ENCODE peak calls at places on chromosomes 6 and 20, in four cellular contexts. F is H54, G is B cell, J is iris pigment epithelial cell. L is an unnamed sample.

GRCh38 chr6:108619431-108620197 is 58.9 kb downstream of the FOXO3 start:
- DNase-seq in G (no peak), F (no peak), J (peak), L (no peak)

GRCh38 chr6:137160763-137161162 is 12.7 kb downstream of the IL22RA2 start:
- DNase-seq in J (peak), F (no peak), G (no peak), L (no peak)

GRCh38 chr6:80454661-80455365 is 348.3 kb downstream of the BCKDHB start:
- DNase-seq in F (no peak), J (no peak), G (no peak), L (no peak)

GRCh38 chr20:20463933-20464374 is 96.0 kb downstream of the INSM1 start:
- DNase-seq in J (no peak), G (peak), F (no peak), L (no peak)

GRCh38 chr6:170106906-170107525 is 183.9 kb downstream of the DLL1 start:
- DNase-seq in J (no peak), F (no peak), G (no peak), L (peak)

GRCh38 chr6:167575201-167575696 is 250.4 kb downstream of the TTLL2 start:
- DNase-seq in F (no peak), G (no peak), J (no peak), L (no peak)

GRCh38 chr6:109869398-109870165 is 108.5 kb upstream of the GPR6 start:
- DNase-seq in F (no peak), J (no peak), G (no peak), L (no peak)

GRCh38 chr20:62670156-62670555 is 27.9 kb downstream of the SLCO4A1 start:
- DNase-seq in G (no peak), F (no peak), J (no peak), L (no peak)

GRCh38 chr6:21079468-21080048 is 514.0 kb upstream of the SOX4 start:
- DNase-seq in G (no peak), J (peak), F (no peak), L (no peak)

GRCh38 chr6:137892271-137892708 is 25.2 kb downstream of the TNFAIP3 start:
- DNase-seq in F (no peak), G (no peak), J (peak), L (no peak)

GRCh38 chr20:59006864-59007757 is at the start of gene CTSZ:
- DNase-seq in G (peak), J (no peak), F (peak), L (peak)

GRCh38 chr20:37630993-37631392 is 62.8 kb upstream of the CTNNBL1 start:
- DNase-seq in J (no peak), F (no peak), G (no peak), L (no peak)

GRCh38 chr6:163438940-163439335 is 24.4 kb downstream of the QKI start:
- DNase-seq in F (no peak), J (no peak), G (peak), L (peak)

GRCh38 chr20:15582146-15582776 is 991.0 kb downstream of the KIF16B start:
- DNase-seq in G (no peak), J (peak), F (no peak), L (no peak)

GRCh38 chr6:164962805-164963204 is 346.6 kb downstream of the C6orf118 start:
- DNase-seq in F (no peak), G (no peak), J (no peak), L (no peak)

GRCh38 chr6:84696181-84696580 is 68.2 kb downstream of the TBX18 start:
- DNase-seq in G (no peak), F (no peak), J (peak), L (no peak)

GRCh38 chr20:22582960-22583772 is 1.2 kb downstream of the FOXA2 start:
- DNase-seq in F (no peak), J (no peak), G (no peak), L (no peak)

GRCh38 chr6:79810878-79811277 is 136.5 kb downstream of the ELOVL4 start:
- DNase-seq in J (no peak), G (no peak), F (no peak), L (no peak)

GRCh38 chr20:911882-912600 is 4.1 kb downstream of the ANGPT4 start:
- DNase-seq in F (no peak), G (no peak), J (no peak), L (no peak)

GRCh38 chr6:31353508-31353907 is 3.5 kb downstream of the HLA-B start:
- DNase-seq in G (peak), J (no peak), F (no peak), L (no peak)

GRCh38 chr20:57277398-57278105 is 11.1 kb upstream of the BMP7 start:
- DNase-seq in J (no peak), F (no peak), G (no peak), L (no peak)

GRCh38 chr20:14817121-14817520 is 479.7 kb upstream of the FLRT3 start:
- DNase-seq in G (no peak), F (no peak), J (no peak), L (no peak)

GRCh38 chr6:13794184-13794583 is 20.2 kb downstream of the MCUR1 start:
- DNase-seq in G (no peak), F (peak), J (peak), L (no peak)

GRCh38 chr6:88780714-88781389 is 182.6 kb downstream of the RNGTT start:
- DNase-seq in J (peak), G (peak), F (peak), L (peak)

GRCh38 chr6:26202811-26203583 is 115.8 kb downstream of the HFE start:
- DNase-seq in J (no peak), G (no peak), F (no peak), L (no peak)

GRCh38 chr6:117481278-117481925 is 1.1 kb upstream of the DCBLD1 start:
- DNase-seq in F (no peak), J (no peak), G (peak), L (peak)

GRCh38 chr6:135474362-135474761 is 23.2 kb downstream of the AHI1 start:
- DNase-seq in J (no peak), F (no peak), G (no peak), L (no peak)

GRCh38 chr6:10411131-10411914 is 3.6 kb downstream of the TFAP2A start:
- DNase-seq in J (no peak), G (no peak), F (no peak), L (no peak)

GRCh38 chr6:106757267-106757666 is 127.9 kb downstream of the QRSL1 start:
- DNase-seq in F (no peak), J (peak), G (no peak), L (no peak)

GRCh38 chr20:37571033-37571432 is 43.4 kb upstream of the BLCAP start:
- DNase-seq in F (no peak), J (no peak), G (no peak), L (no peak)

GRCh38 chr6:148414836-148415235 is 72.2 kb downstream of the SASH1 start:
- DNase-seq in J (peak), G (no peak), F (peak), L (no peak)

GRCh38 chr6:131366223-131366622 is 206.8 kb upstream of the ARG1 start:
- DNase-seq in F (no peak), G (no peak), J (no peak), L (no peak)

GRCh38 chr20:63739129-63740069 is at the start of gene SLC2A4RG:
- DNase-seq in F (peak), J (peak), G (peak), L (peak)

GRCh38 chr6:55665224-55665587 is 86.2 kb upstream of the HMGCLL1 start:
- DNase-seq in G (no peak), J (no peak), F (no peak), L (no peak)

GRCh38 chr6:106974337-106974998 is at the start of gene CD24:
- DNase-seq in F (no peak), J (no peak), G (peak), L (peak)

L was measured in Peyer's patch.